ENCODE peak calls at places on chromosomes 7 and 10, in four cellular contexts. M, J, Z and E are unnamed samples.

GRCh38 chr7:100369105-100369504 is 4.2 kb upstream of the PILRA start:
- DNase-seq in M (no peak), Z (no peak), J (no peak), E (no peak)

GRCh38 chr10:113527181-113527580 is 25.7 kb upstream of the HABP2 start:
- DNase-seq in M (peak; percentile 18), Z (no peak), J (no peak), E (no peak)

GRCh38 chr10:115706482-115707076 is 566.4 kb downstream of the GFRA1 start:
- DNase-seq in J (no peak), M (peak; percentile 28), Z (peak; percentile 1), E (no peak)

GRCh38 chr10:116045957-116046356 is 227.0 kb downstream of the GFRA1 start:
- DNase-seq in J (no peak), Z (no peak), M (no peak), E (no peak)

GRCh38 chr10:126080879-126081331 is 184.5 kb downstream of the FANK1 start:
- DNase-seq in M (peak; percentile 68), J (no peak), Z (no peak), E (no peak)

GRCh38 chr7:92830532-92831110 is 5.8 kb downstream of the CDK6 start:
- DNase-seq in M (no peak), Z (no peak), J (no peak), E (no peak)

GRCh38 chr7:101021703-101022102 is 1.8 kb downstream of the MUC17 start:
- DNase-seq in J (no peak), M (no peak), Z (no peak), E (no peak)

GRCh38 chr10:128068398-128069285 is 57.6 kb downstream of the MKI67 start:
- DNase-seq in J (no peak), M (no peak), Z (no peak), E (no peak)

GRCh38 chr7:79454325-79454960 is 976 bp upstream of the MAGI2 start:
- DNase-seq in M (peak; percentile 61), Z (no peak), J (peak; percentile 5), E (peak; percentile 44)

GRCh38 chr10:122352817-122353525 is 21.5 kb upstream of the PLEKHA1 start:
- DNase-seq in M (no peak), Z (no peak), J (no peak), E (no peak)

GRCh38 chr10:75208177-75208576 is 2.4 kb upstream of the VDAC2 start:
- DNase-seq in M (peak; percentile 62), J (peak; percentile 7), Z (peak; percentile 98), E (no peak)

GRCh38 chr7:125412890-125413665 is 483.5 kb upstream of the POT1 start:
- DNase-seq in Z (no peak), M (no peak), J (no peak), E (no peak)

GRCh38 chr10:102188298-102188940 is 36.2 kb downstream of the NOLC1 start:
- DNase-seq in Z (no peak), J (no peak), M (no peak), E (no peak)

GRCh38 chr7:32506266-32507054 is 11.2 kb downstream of the AVL9 start:
- DNase-seq in J (peak; percentile 32), Z (peak; percentile 92), M (peak; percentile 84), E (no peak)

GRCh38 chr10:15167411-15168295 is 840 bp downstream of the NMT2 start:
- DNase-seq in J (peak; percentile 56), M (peak; percentile 49), Z (peak; percentile 50), E (peak; percentile 79)

GRCh38 chr7:112007185-112007584 is 199.0 kb downstream of the DOCK4 start:
- DNase-seq in Z (no peak), M (no peak), J (no peak), E (no peak)

GRCh38 chr7:130941322-130942210 is 207.6 kb upstream of the KLF14 start:
- DNase-seq in Z (peak; percentile 79), J (no peak), M (peak; percentile 54), E (no peak)

GRCh38 chr10:19767876-19768275 is 48.4 kb upstream of the PLXDC2 start:
- DNase-seq in Z (no peak), M (no peak), J (no peak), E (peak; percentile 70)

GRCh38 chr10:95260397-95260881 is 30.4 kb downstream of the PDLIM1 start:
- DNase-seq in Z (peak; percentile 94), J (no peak), M (peak; percentile 86), E (no peak)